ENCODE peak calls at places on chromosomes 6 and 20, in four cellular contexts. One of them, this sample, is unnamed.

GRCh38 chr6:132167966-132168365 is 216.8 kb upstream of the CCN2 start:
- DNase-seq in AG10803: no peak
- DNase-seq in mesothelial cell of epicardium: no peak
- DNase-seq in psoas muscle: no peak
- DNase-seq in this sample: no peak

GRCh38 chr20:41386502-41387427 is 20.1 kb upstream of the EMILIN3 start:
- DNase-seq in AG10803: peak
- DNase-seq in mesothelial cell of epicardium: no peak
- DNase-seq in psoas muscle: no peak
- DNase-seq in this sample: peak

GRCh38 chr6:5025911-5026819 is 22.3 kb upstream of the RPP40 start:
- DNase-seq in AG10803: peak
- DNase-seq in mesothelial cell of epicardium: no peak
- DNase-seq in psoas muscle: peak
- DNase-seq in this sample: peak

GRCh38 chr20:41167118-41167470 is 29.8 kb downstream of the PLCG1 start:
- DNase-seq in AG10803: no peak
- DNase-seq in mesothelial cell of epicardium: peak
- DNase-seq in psoas muscle: peak
- DNase-seq in this sample: no peak

GRCh38 chr6:112016335-112016734 is 37.6 kb upstream of the CCN6 start:
- DNase-seq in AG10803: peak
- DNase-seq in mesothelial cell of epicardium: no peak
- DNase-seq in psoas muscle: no peak
- DNase-seq in this sample: no peak

GRCh38 chr6:39061182-39061581 is 12.6 kb downstream of the GLP1R start:
- DNase-seq in AG10803: no peak
- DNase-seq in mesothelial cell of epicardium: no peak
- DNase-seq in psoas muscle: no peak
- DNase-seq in this sample: no peak

GRCh38 chr6:56852611-56853010 is 102.3 kb upstream of the BEND6 start:
- DNase-seq in AG10803: no peak
- DNase-seq in mesothelial cell of epicardium: no peak
- DNase-seq in psoas muscle: no peak
- DNase-seq in this sample: no peak

GRCh38 chr20:62860391-62860923 is 1.2 kb downstream of the TCFL5 start:
- DNase-seq in AG10803: peak
- DNase-seq in mesothelial cell of epicardium: no peak
- DNase-seq in psoas muscle: peak
- DNase-seq in this sample: no peak

GRCh38 chr6:74578339-74578738 is 627.5 kb downstream of the COL12A1 start:
- DNase-seq in AG10803: peak
- DNase-seq in mesothelial cell of epicardium: no peak
- DNase-seq in psoas muscle: no peak
- DNase-seq in this sample: no peak

DNA sequence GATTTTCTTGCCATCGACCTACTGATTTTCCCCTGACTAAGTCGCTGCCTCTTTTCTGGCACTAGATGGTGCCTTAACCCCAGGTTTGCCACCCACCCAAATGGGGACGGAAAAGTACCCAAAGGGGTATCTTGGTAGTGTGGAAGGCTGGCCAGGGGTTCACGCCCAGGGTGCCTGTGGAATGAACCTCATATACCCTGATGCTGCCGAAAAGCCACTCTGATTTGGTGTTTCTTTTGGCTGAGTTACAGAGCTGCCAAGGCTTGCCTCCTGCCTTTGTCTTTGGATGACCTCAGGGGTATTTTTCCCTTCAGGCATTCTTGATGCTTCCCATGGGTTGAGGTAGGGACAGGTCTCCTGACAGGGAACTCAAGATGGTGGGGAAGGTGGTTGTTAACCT is 78.1 kb downstream of the MAP3K7 start:
- DNase-seq in AG10803: no peak
- DNase-seq in mesothelial cell of epicardium: no peak
- DNase-seq in psoas muscle: no peak
- DNase-seq in this sample: no peak
- TF ChIP-seq CTCF in AG10803: no peak
- TF ChIP-seq CTCF in mesothelial cell of epicardium: no peak
- TF ChIP-seq CTCF in psoas muscle: no peak
- TF ChIP-seq CTCF in this sample: no peak

DNA sequence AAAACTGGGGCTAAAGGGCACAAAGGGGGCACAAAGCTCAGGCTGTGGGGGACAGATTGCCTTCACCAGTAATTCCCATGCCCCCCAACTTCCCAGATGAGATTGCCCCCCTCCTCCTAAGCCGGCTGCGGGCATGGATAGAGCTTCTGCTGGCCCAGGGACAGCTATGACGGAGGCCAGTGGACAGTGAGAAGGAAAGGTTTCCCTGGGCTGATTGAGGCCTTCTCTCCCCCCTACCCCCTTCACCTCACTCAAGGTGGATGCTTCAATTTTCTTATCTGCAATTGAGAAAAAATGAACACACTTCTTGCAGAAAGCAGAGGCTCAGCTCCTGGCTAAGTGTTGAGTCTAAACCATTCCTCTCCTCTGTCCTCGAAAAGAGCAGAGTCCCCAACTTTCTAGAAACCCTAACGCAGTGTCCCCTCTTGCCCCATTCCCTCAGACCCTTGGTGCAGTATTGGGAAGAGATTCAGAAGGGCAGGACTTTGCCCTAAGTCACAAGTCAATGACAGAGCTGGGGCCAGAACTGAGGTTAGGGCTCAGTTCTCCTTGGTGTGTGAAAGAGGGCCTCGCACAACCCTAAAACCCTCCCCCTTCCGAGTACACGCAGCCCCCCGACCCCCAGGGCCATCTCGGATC is 808 bp downstream of the SDC4 start:
- DNase-seq in AG10803: no peak
- DNase-seq in mesothelial cell of epicardium: no peak
- DNase-seq in psoas muscle: peak
- DNase-seq in this sample: peak
- TF ChIP-seq CTCF in AG10803: no peak
- TF ChIP-seq CTCF in mesothelial cell of epicardium: no peak
- TF ChIP-seq CTCF in psoas muscle: no peak
- TF ChIP-seq CTCF in this sample: no peak

GRCh38 chr20:21808863-21809664 is 103.6 kb downstream of the PAX1 start:
- DNase-seq in AG10803: no peak
- DNase-seq in mesothelial cell of epicardium: peak
- DNase-seq in psoas muscle: peak
- DNase-seq in this sample: no peak
- TF ChIP-seq CTCF in AG10803: peak
- TF ChIP-seq CTCF in mesothelial cell of epicardium: peak
- TF ChIP-seq CTCF in psoas muscle: peak
- TF ChIP-seq CTCF in this sample: peak

GRCh38 chr6:43143235-43144124 is 27.6 kb upstream of the SRF start:
- DNase-seq in AG10803: peak
- DNase-seq in mesothelial cell of epicardium: peak
- DNase-seq in psoas muscle: peak
- DNase-seq in this sample: peak

GRCh38 chr6:43138267-43138666 is 32.8 kb upstream of the SRF start:
- DNase-seq in AG10803: no peak
- DNase-seq in mesothelial cell of epicardium: no peak
- DNase-seq in psoas muscle: no peak
- DNase-seq in this sample: no peak

GRCh38 chr6:43142101-43142500 is 29.0 kb upstream of the SRF start:
- DNase-seq in AG10803: no peak
- DNase-seq in mesothelial cell of epicardium: no peak
- DNase-seq in psoas muscle: no peak
- DNase-seq in this sample: no peak

GRCh38 chr6:43144879-43145278 is 26.2 kb upstream of the SRF start:
- DNase-seq in AG10803: no peak
- DNase-seq in mesothelial cell of epicardium: no peak
- DNase-seq in psoas muscle: no peak
- DNase-seq in this sample: no peak

DNA sequence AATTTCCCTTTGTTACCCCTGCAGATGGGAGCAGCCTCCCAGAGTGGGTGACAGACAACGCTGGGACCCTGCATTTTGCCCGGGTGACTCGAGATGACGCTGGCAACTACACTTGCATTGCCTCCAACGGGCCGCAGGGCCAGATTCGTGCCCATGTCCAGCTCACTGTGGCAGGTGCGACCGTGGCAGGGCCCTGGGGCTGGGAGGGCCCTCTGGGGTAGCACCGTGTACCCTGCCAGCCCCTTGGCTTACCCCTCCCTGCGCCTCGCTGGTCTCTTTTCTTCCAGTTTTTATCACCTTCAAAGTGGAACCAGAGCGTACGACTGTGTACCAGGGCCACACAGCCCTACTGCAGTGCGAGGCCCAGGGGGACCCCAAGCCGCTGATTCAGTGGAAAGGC is 29.4 kb upstream of the SRF start:
- DNase-seq in AG10803: no peak
- DNase-seq in mesothelial cell of epicardium: no peak
- DNase-seq in psoas muscle: no peak
- DNase-seq in this sample: no peak
- TF ChIP-seq CTCF in AG10803: no peak
- TF ChIP-seq CTCF in mesothelial cell of epicardium: no peak
- TF ChIP-seq CTCF in psoas muscle: no peak
- TF ChIP-seq CTCF in this sample: no peak

GRCh38 chr6:130148181-130148580 is 74.6 kb downstream of the SAMD3 start:
- DNase-seq in AG10803: no peak
- DNase-seq in mesothelial cell of epicardium: no peak
- DNase-seq in psoas muscle: no peak
- DNase-seq in this sample: no peak
- TF ChIP-seq CTCF in AG10803: no peak
- TF ChIP-seq CTCF in mesothelial cell of epicardium: no peak
- TF ChIP-seq CTCF in psoas muscle: no peak
- TF ChIP-seq CTCF in this sample: no peak

GRCh38 chr6:100062621-100063020 is 68.6 kb upstream of the MCHR2 start:
- DNase-seq in AG10803: no peak
- DNase-seq in mesothelial cell of epicardium: no peak
- DNase-seq in psoas muscle: no peak
- DNase-seq in this sample: no peak
- TF ChIP-seq CTCF in AG10803: no peak
- TF ChIP-seq CTCF in mesothelial cell of epicardium: no peak
- TF ChIP-seq CTCF in psoas muscle: no peak
- TF ChIP-seq CTCF in this sample: no peak

This sample was measured in sigmoid colon.